ENCODE peak calls at places on chromosomes 12 and 14, in six cellular contexts. One of them, this sample, is unnamed.

GRCh38 chr14:89027097-89027740 is 202.8 kb downstream of the TTC8 start:
- DNase-seq in tibial artery: peak; percentile 71
- DNase-seq in uterus: peak; percentile 46
- DNase-seq in ovary: peak; percentile 60
- DNase-seq in left ventricle myocardium inferior: peak; percentile 38
- DNase-seq in gastrocnemius medialis: peak; percentile 20
- DNase-seq in this sample: peak; percentile 39

GRCh38 chr14:103396463-103396862 is 11.2 kb downstream of the MARK3 start:
- DNase-seq in tibial artery: no peak
- DNase-seq in uterus: no peak
- DNase-seq in ovary: no peak
- DNase-seq in left ventricle myocardium inferior: no peak
- DNase-seq in gastrocnemius medialis: no peak
- DNase-seq in this sample: no peak

GRCh38 chr14:105880616-105881015 is 354.2 kb downstream of the TMEM121 start:
- DNase-seq in tibial artery: peak; percentile 42
- DNase-seq in uterus: peak; percentile 7
- DNase-seq in ovary: peak; percentile 8
- DNase-seq in left ventricle myocardium inferior: no peak
- DNase-seq in gastrocnemius medialis: peak; percentile 3
- DNase-seq in this sample: peak; percentile 46

GRCh38 chr14:74763803-74764531 is 851 bp downstream of the YLPM1 start:
- DNase-seq in tibial artery: peak; percentile 62
- DNase-seq in uterus: peak; percentile 17
- DNase-seq in ovary: peak; percentile 21
- DNase-seq in left ventricle myocardium inferior: no peak
- DNase-seq in gastrocnemius medialis: no peak
- DNase-seq in this sample: no peak

GRCh38 chr14:23008836-23009235 is 1.1 kb downstream of the C14orf93 start:
- DNase-seq in tibial artery: no peak
- DNase-seq in uterus: no peak
- DNase-seq in ovary: no peak
- DNase-seq in left ventricle myocardium inferior: no peak
- DNase-seq in gastrocnemius medialis: no peak
- DNase-seq in this sample: no peak

GRCh38 chr12:62435337-62436163 is 31.1 kb upstream of the MON2 start:
- DNase-seq in tibial artery: peak; percentile 78
- DNase-seq in uterus: peak; percentile 33
- DNase-seq in ovary: peak; percentile 37
- DNase-seq in left ventricle myocardium inferior: peak; percentile 18
- DNase-seq in gastrocnemius medialis: no peak
- DNase-seq in this sample: peak; percentile 67

GRCh38 chr12:120381752-120382419 is 12.9 kb upstream of the MSI1 start:
- DNase-seq in tibial artery: no peak
- DNase-seq in uterus: no peak
- DNase-seq in ovary: no peak
- DNase-seq in left ventricle myocardium inferior: no peak
- DNase-seq in gastrocnemius medialis: no peak
- DNase-seq in this sample: no peak

GRCh38 chr14:76882646-76883045 is 56.4 kb downstream of the LRRC74A start:
- DNase-seq in tibial artery: no peak
- DNase-seq in uterus: no peak
- DNase-seq in ovary: no peak
- DNase-seq in left ventricle myocardium inferior: no peak
- DNase-seq in gastrocnemius medialis: no peak
- DNase-seq in this sample: no peak

GRCh38 chr12:110198386-110198785 is 74.2 kb downstream of the IFT81 start:
- DNase-seq in tibial artery: no peak
- DNase-seq in uterus: no peak
- DNase-seq in ovary: no peak
- DNase-seq in left ventricle myocardium inferior: no peak
- DNase-seq in gastrocnemius medialis: no peak
- DNase-seq in this sample: no peak

GRCh38 chr12:127640181-127640886 is 626.6 kb upstream of the TMEM132C start:
- DNase-seq in tibial artery: peak; percentile 75
- DNase-seq in uterus: no peak
- DNase-seq in ovary: no peak
- DNase-seq in left ventricle myocardium inferior: no peak
- DNase-seq in gastrocnemius medialis: no peak
- DNase-seq in this sample: peak; percentile 14

GRCh38 chr14:76500480-76500879 is 124.5 kb downstream of the ESRRB start:
- DNase-seq in tibial artery: peak; percentile 40
- DNase-seq in uterus: no peak
- DNase-seq in ovary: no peak
- DNase-seq in left ventricle myocardium inferior: no peak
- DNase-seq in gastrocnemius medialis: no peak
- DNase-seq in this sample: no peak

GRCh38 chr14:56555921-56556570 is 23.6 kb upstream of the TMEM260 start:
- DNase-seq in tibial artery: no peak
- DNase-seq in uterus: no peak
- DNase-seq in ovary: no peak
- DNase-seq in left ventricle myocardium inferior: no peak
- DNase-seq in gastrocnemius medialis: no peak
- DNase-seq in this sample: no peak

GRCh38 chr12:106358410-106359241 is 1.1 kb downstream of the POLR3B start:
- DNase-seq in tibial artery: peak; percentile 73
- DNase-seq in uterus: peak; percentile 32
- DNase-seq in ovary: no peak
- DNase-seq in left ventricle myocardium inferior: no peak
- DNase-seq in gastrocnemius medialis: peak; percentile 76
- DNase-seq in this sample: peak; percentile 71

GRCh38 chr12:58750484-58750883 is 169.8 kb downstream of the LRIG3 start:
- DNase-seq in tibial artery: no peak
- DNase-seq in uterus: no peak
- DNase-seq in ovary: no peak
- DNase-seq in left ventricle myocardium inferior: no peak
- DNase-seq in gastrocnemius medialis: peak; percentile 11
- DNase-seq in this sample: no peak

GRCh38 chr12:4910502-4911315 is 1.0 kb downstream of the KCNA1 start:
- DNase-seq in tibial artery: no peak
- DNase-seq in uterus: no peak
- DNase-seq in ovary: no peak
- DNase-seq in left ventricle myocardium inferior: no peak
- DNase-seq in gastrocnemius medialis: no peak
- DNase-seq in this sample: no peak
- H3K4me3 ChIP-seq in tibial artery: peak overlapping the region; percentile 42
- H3K4me3 ChIP-seq in uterus: peak overlapping the region; percentile 33
- H3K4me3 ChIP-seq in ovary: peak overlapping the region; percentile 29
- H3K4me3 ChIP-seq in left ventricle myocardium inferior: peak overlapping the region; percentile 60
- H3K4me3 ChIP-seq in gastrocnemius medialis: peak overlapping the region; percentile 48
- H3K4me3 ChIP-seq in this sample: peak overlapping the region; percentile 51

DNA sequence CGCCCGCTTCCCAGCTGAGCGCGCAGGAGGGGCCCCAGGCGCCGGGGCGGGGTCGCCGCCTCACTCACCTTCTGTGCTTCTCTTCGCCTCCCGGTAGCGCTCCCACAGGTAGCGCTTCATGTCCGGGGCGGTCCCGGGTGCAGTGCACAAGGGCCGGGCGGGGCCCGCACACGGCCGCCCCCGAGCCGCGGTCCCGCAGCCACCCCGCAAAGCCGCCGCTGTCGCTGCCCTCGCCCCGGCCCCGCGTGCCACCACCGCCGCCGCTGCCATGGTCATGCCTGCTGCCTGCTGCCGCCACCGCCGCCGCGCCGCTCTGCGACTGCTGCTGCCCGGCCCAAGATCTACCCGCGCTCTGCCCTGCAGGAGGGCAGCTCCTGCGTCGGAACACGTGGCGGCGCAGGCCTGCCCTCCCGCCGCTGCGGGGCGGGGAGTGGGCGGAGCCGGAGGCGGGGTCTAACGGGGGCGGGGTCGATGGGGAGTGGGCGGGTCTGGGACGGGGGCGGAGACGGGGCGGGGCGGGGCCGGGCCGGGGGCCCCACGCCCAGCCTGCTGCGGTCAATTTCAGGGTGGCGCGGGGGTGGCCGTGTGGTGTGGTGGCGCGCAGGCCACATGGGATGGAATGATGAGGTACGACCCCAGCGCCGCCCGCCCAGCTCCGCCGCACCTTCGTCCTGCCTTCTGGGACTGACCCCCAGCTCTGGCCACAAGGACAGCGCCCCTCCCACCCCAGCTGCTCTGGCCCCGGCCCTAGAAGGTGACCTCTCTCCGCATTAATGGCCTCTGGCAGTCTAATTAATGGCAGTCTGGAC is at the start of gene NT5DC3:
- DNase-seq in tibial artery: peak; percentile 91
- DNase-seq in uterus: peak; percentile 81
- DNase-seq in ovary: peak; percentile 79
- DNase-seq in left ventricle myocardium inferior: peak; percentile 78
- DNase-seq in gastrocnemius medialis: peak; percentile 78
- DNase-seq in this sample: peak; percentile 85
- TF ChIP-seq CTCF in tibial artery: no peak
- TF ChIP-seq CTCF in uterus: peak; percentile 40
- TF ChIP-seq CTCF in ovary: no peak
- TF ChIP-seq CTCF in left ventricle myocardium inferior: no peak
- TF ChIP-seq CTCF in gastrocnemius medialis: no peak
- TF ChIP-seq CTCF in this sample: no peak

GRCh38 chr12:111407371-111408115 is 1.8 kb downstream of the SH2B3 start:
- DNase-seq in tibial artery: no peak
- DNase-seq in uterus: no peak
- DNase-seq in ovary: no peak
- DNase-seq in left ventricle myocardium inferior: no peak
- DNase-seq in gastrocnemius medialis: no peak
- DNase-seq in this sample: no peak

GRCh38 chr12:111408116-111408440 is 2.4 kb downstream of the SH2B3 start:
- DNase-seq in tibial artery: no peak
- DNase-seq in uterus: no peak
- DNase-seq in ovary: no peak
- DNase-seq in left ventricle myocardium inferior: no peak
- DNase-seq in gastrocnemius medialis: no peak
- DNase-seq in this sample: no peak

GRCh38 chr12:111410229-111411186 is 4.8 kb downstream of the SH2B3 start:
- DNase-seq in tibial artery: no peak
- DNase-seq in uterus: no peak
- DNase-seq in ovary: no peak
- DNase-seq in left ventricle myocardium inferior: peak; percentile 44
- DNase-seq in gastrocnemius medialis: peak; percentile 45
- DNase-seq in this sample: no peak

GRCh38 chr12:111409403-111410228 is 3.9 kb downstream of the SH2B3 start:
- DNase-seq in tibial artery: peak; percentile 82
- DNase-seq in uterus: peak; percentile 47
- DNase-seq in ovary: no peak
- DNase-seq in left ventricle myocardium inferior: peak; percentile 78
- DNase-seq in gastrocnemius medialis: peak; percentile 35
- DNase-seq in this sample: peak; percentile 85

DNA sequence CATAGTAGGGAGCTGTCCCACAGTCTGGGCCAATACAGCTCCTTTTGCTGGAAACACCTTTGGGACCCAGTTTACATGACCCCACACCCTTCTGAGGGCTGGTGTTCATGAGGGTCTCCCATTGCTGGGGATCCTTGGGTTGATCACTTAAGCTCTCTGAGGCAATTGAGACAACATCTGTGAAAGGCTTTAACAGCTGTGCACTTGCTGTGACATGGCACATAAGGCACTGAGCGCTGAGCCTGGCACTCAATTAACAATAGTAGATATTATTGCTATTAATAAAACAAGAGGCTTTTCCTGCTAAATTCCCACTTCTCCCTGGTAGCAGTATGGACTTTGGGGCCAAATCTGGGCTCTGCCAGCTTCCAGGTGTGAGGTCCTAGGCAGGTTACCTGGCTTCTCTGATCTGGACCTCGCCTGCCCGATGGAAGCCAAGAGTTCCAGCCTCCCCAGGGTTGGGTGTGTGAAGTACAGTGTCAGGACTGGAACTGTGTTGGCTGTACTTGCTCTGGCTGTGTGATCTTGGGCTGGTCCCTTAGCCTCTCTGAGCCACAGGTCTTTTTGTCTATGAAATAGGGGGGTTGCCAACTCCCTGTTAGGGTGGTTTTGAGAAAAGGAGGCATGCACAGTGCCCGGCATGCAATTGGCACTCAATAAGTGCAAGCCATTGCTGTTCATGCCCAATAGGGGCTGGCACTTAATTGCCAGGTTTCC is 3.1 kb downstream of the SH2B3 start:
- DNase-seq in tibial artery: no peak
- DNase-seq in uterus: no peak
- DNase-seq in ovary: no peak
- DNase-seq in left ventricle myocardium inferior: no peak
- DNase-seq in gastrocnemius medialis: no peak
- DNase-seq in this sample: no peak
- H3K4me3 ChIP-seq in tibial artery: peak overlapping the region; percentile 23
- H3K4me3 ChIP-seq in uterus: no peak overlapping the region
- H3K4me3 ChIP-seq in ovary: no peak overlapping the region
- H3K4me3 ChIP-seq in left ventricle myocardium inferior: peak overlapping the region; percentile 96
- H3K4me3 ChIP-seq in gastrocnemius medialis: no peak overlapping the region
- H3K4me3 ChIP-seq in this sample: peak overlapping the region; percentile 18

DNA sequence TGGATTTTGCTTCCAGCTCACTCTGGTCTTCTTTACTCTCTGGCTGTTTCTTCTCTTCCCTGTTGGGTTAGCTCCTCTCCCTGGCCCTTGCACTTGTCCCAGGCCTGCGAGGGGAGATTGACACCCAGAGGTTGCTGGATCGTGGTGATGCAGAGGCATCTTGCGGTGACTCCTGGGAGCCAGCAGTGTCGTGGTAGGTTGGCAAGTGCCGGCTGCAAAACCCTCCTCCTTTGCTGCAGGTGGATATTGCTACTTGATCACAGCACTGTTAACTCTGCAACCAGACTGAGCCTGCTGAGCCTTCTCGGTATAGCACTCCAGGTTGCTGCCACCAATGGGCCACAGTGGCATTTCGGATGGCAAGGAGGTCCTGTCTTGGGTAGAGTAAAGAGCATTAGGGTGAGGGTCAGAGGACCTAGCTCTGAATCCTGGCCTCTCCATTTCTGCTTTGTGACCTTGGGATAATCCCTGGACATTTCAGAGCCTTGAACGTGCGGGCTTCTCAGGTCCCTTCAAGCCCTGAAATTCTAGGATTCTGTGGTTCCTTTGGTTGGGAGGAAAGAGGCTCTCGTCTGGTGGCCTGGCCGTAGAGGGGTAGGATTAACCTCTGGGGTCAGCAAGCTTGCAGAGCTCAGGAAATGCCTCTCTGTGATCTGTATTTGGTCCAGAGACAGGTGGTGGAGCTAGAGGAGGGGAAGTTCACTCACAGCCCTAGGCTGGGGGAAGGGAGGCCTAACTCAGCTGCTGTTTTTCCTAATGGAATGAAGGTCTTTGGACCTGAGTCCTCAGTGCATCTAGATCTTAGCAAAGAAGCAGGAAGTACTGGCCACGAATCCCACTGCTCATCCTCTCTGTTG is 87.5 kb downstream of the TSPAN9 start:
- DNase-seq in tibial artery: no peak
- DNase-seq in uterus: no peak
- DNase-seq in ovary: no peak
- DNase-seq in left ventricle myocardium inferior: no peak
- DNase-seq in gastrocnemius medialis: no peak
- DNase-seq in this sample: no peak
- TF ChIP-seq CTCF in tibial artery: no peak
- TF ChIP-seq CTCF in uterus: no peak
- TF ChIP-seq CTCF in ovary: no peak
- TF ChIP-seq CTCF in left ventricle myocardium inferior: no peak
- TF ChIP-seq CTCF in gastrocnemius medialis: no peak
- TF ChIP-seq CTCF in this sample: no peak